ENCODE peak calls at places on chromosome 7, in nine cellular contexts. One of them, this sample, is unnamed.

GRCh38 chr7:1586827-1587705 is 17.2 kb upstream of the PSMG3 start:
- DNase-seq in HT1080: no peak
- DNase-seq in anterior cingulate cortex: no peak
- DNase-seq in cardiac muscle cell: no peak
- DNase-seq in NCI-H1092: no peak
- DNase-seq in type B pancreatic cell: no peak
- DNase-seq in bronchial epithelial cell: no peak
- DNase-seq in CD4-positive, alpha-beta T cell: no peak
- DNase-seq in Karpas-422: no peak
- DNase-seq in this sample: peak; percentile 64

GRCh38 chr7:140517546-140518369 is 38.5 kb upstream of the MKRN1 start:
- DNase-seq in HT1080: peak; percentile 90
- DNase-seq in anterior cingulate cortex: peak; percentile 52
- DNase-seq in cardiac muscle cell: peak; percentile 91
- DNase-seq in NCI-H1092: peak; percentile 91
- DNase-seq in type B pancreatic cell: peak; percentile 87
- DNase-seq in bronchial epithelial cell: peak; percentile 79
- DNase-seq in CD4-positive, alpha-beta T cell: peak; percentile 52
- DNase-seq in Karpas-422: peak; percentile 84
- DNase-seq in this sample: peak; percentile 91

GRCh38 chr7:98091523-98091922 is 15.1 kb upstream of the LMTK2 start:
- DNase-seq in HT1080: no peak
- DNase-seq in anterior cingulate cortex: no peak
- DNase-seq in cardiac muscle cell: no peak
- DNase-seq in NCI-H1092: no peak
- DNase-seq in type B pancreatic cell: peak; percentile 13
- DNase-seq in bronchial epithelial cell: no peak
- DNase-seq in CD4-positive, alpha-beta T cell: no peak
- DNase-seq in Karpas-422: no peak
- DNase-seq in this sample: no peak

GRCh38 chr7:154503962-154504550 is 451.9 kb downstream of the DPP6 start:
- DNase-seq in HT1080: peak; percentile 20
- DNase-seq in anterior cingulate cortex: no peak
- DNase-seq in cardiac muscle cell: peak; percentile 81
- DNase-seq in NCI-H1092: peak; percentile 65
- DNase-seq in type B pancreatic cell: no peak
- DNase-seq in bronchial epithelial cell: peak; percentile 48
- DNase-seq in CD4-positive, alpha-beta T cell: no peak
- DNase-seq in Karpas-422: peak; percentile 85
- DNase-seq in this sample: peak; percentile 53

GRCh38 chr7:73840715-73841379 is 1.5 kb downstream of the METTL27 start:
- DNase-seq in HT1080: no peak
- DNase-seq in anterior cingulate cortex: no peak
- DNase-seq in cardiac muscle cell: no peak
- DNase-seq in NCI-H1092: no peak
- DNase-seq in type B pancreatic cell: no peak
- DNase-seq in bronchial epithelial cell: no peak
- DNase-seq in CD4-positive, alpha-beta T cell: no peak
- DNase-seq in Karpas-422: no peak
- DNase-seq in this sample: no peak

GRCh38 chr7:124724516-124725192 is 40.9 kb downstream of the GPR37 start:
- DNase-seq in HT1080: no peak
- DNase-seq in anterior cingulate cortex: no peak
- DNase-seq in cardiac muscle cell: no peak
- DNase-seq in NCI-H1092: no peak
- DNase-seq in type B pancreatic cell: no peak
- DNase-seq in bronchial epithelial cell: no peak
- DNase-seq in CD4-positive, alpha-beta T cell: no peak
- DNase-seq in Karpas-422: no peak
- DNase-seq in this sample: no peak

GRCh38 chr7:126339813-126340212 is 912.9 kb downstream of the GRM8 start:
- DNase-seq in HT1080: no peak
- DNase-seq in anterior cingulate cortex: no peak
- DNase-seq in cardiac muscle cell: no peak
- DNase-seq in NCI-H1092: no peak
- DNase-seq in type B pancreatic cell: no peak
- DNase-seq in bronchial epithelial cell: no peak
- DNase-seq in CD4-positive, alpha-beta T cell: no peak
- DNase-seq in Karpas-422: no peak
- DNase-seq in this sample: peak; percentile 16

GRCh38 chr7:109235316-109235715 is 665.6 kb downstream of the DNAJB9 start:
- DNase-seq in HT1080: no peak
- DNase-seq in anterior cingulate cortex: no peak
- DNase-seq in cardiac muscle cell: no peak
- DNase-seq in NCI-H1092: no peak
- DNase-seq in type B pancreatic cell: no peak
- DNase-seq in bronchial epithelial cell: no peak
- DNase-seq in CD4-positive, alpha-beta T cell: no peak
- DNase-seq in Karpas-422: no peak
- DNase-seq in this sample: no peak

GRCh38 chr7:44072364-44073231 is 7.2 kb upstream of the PGAM2 start:
- DNase-seq in HT1080: peak; percentile 91
- DNase-seq in anterior cingulate cortex: no peak
- DNase-seq in cardiac muscle cell: peak; percentile 85
- DNase-seq in NCI-H1092: peak; percentile 52
- DNase-seq in type B pancreatic cell: no peak
- DNase-seq in bronchial epithelial cell: peak; percentile 86
- DNase-seq in CD4-positive, alpha-beta T cell: no peak
- DNase-seq in Karpas-422: peak; percentile 88
- DNase-seq in this sample: peak; percentile 68

GRCh38 chr7:106583133-106583532 is 77.8 kb downstream of the CCDC71L start:
- DNase-seq in HT1080: no peak
- DNase-seq in anterior cingulate cortex: no peak
- DNase-seq in cardiac muscle cell: no peak
- DNase-seq in NCI-H1092: no peak
- DNase-seq in type B pancreatic cell: no peak
- DNase-seq in bronchial epithelial cell: no peak
- DNase-seq in CD4-positive, alpha-beta T cell: no peak
- DNase-seq in Karpas-422: no peak
- DNase-seq in this sample: no peak

GRCh38 chr7:5525271-5526189 is 101.9 kb upstream of the TNRC18 start:
- DNase-seq in HT1080: peak; percentile 83
- DNase-seq in anterior cingulate cortex: no peak
- DNase-seq in cardiac muscle cell: peak; percentile 62
- DNase-seq in NCI-H1092: no peak
- DNase-seq in type B pancreatic cell: no peak
- DNase-seq in bronchial epithelial cell: peak; percentile 69
- DNase-seq in CD4-positive, alpha-beta T cell: no peak
- DNase-seq in Karpas-422: peak; percentile 87
- DNase-seq in this sample: peak; percentile 73

GRCh38 chr7:12670071-12670729 is 17.2 kb upstream of the ARL4A start:
- DNase-seq in HT1080: no peak
- DNase-seq in anterior cingulate cortex: no peak
- DNase-seq in cardiac muscle cell: no peak
- DNase-seq in NCI-H1092: no peak
- DNase-seq in type B pancreatic cell: no peak
- DNase-seq in bronchial epithelial cell: no peak
- DNase-seq in CD4-positive, alpha-beta T cell: no peak
- DNase-seq in Karpas-422: no peak
- DNase-seq in this sample: no peak

GRCh38 chr7:149524399-149524798 is 26.8 kb upstream of the ZNF746 start:
- DNase-seq in HT1080: no peak
- DNase-seq in anterior cingulate cortex: no peak
- DNase-seq in cardiac muscle cell: no peak
- DNase-seq in NCI-H1092: no peak
- DNase-seq in type B pancreatic cell: no peak
- DNase-seq in bronchial epithelial cell: peak; percentile 93
- DNase-seq in CD4-positive, alpha-beta T cell: no peak
- DNase-seq in Karpas-422: peak; percentile 2
- DNase-seq in this sample: no peak

GRCh38 chr7:68148440-68148839 is 1151.8 kb downstream of the TYW1 start:
- DNase-seq in HT1080: no peak
- DNase-seq in anterior cingulate cortex: no peak
- DNase-seq in cardiac muscle cell: peak; percentile 49
- DNase-seq in NCI-H1092: peak; percentile 19
- DNase-seq in type B pancreatic cell: no peak
- DNase-seq in bronchial epithelial cell: no peak
- DNase-seq in CD4-positive, alpha-beta T cell: no peak
- DNase-seq in Karpas-422: no peak
- DNase-seq in this sample: no peak

GRCh38 chr7:134757938-134758337 is 21.5 kb upstream of the CALD1 start:
- DNase-seq in HT1080: no peak
- DNase-seq in anterior cingulate cortex: no peak
- DNase-seq in cardiac muscle cell: no peak
- DNase-seq in NCI-H1092: no peak
- DNase-seq in type B pancreatic cell: no peak
- DNase-seq in bronchial epithelial cell: no peak
- DNase-seq in CD4-positive, alpha-beta T cell: no peak
- DNase-seq in Karpas-422: no peak
- DNase-seq in this sample: no peak